ENCODE peak calls at places on chromosomes 13 and 19, in six cellular contexts. One of them, this sample, is unnamed.

GRCh38 chr19:29326351-29326750 is 113.4 kb upstream of the UQCRFS1 start:
- DNase-seq in brain microvascular endothelial cell: no peak
- DNase-seq in fibroblast of lung: no peak
- DNase-seq in adrenal gland: no peak
- DNase-seq in AG04450: no peak
- DNase-seq in fibroblast of the aortic adventitia: no peak
- DNase-seq in this sample: no peak

GRCh38 chr19:35843676-35844481 is 8.4 kb downstream of the NPHS1 start:
- DNase-seq in brain microvascular endothelial cell: no peak
- DNase-seq in fibroblast of lung: no peak
- DNase-seq in adrenal gland: peak
- DNase-seq in AG04450: no peak
- DNase-seq in fibroblast of the aortic adventitia: no peak
- DNase-seq in this sample: no peak

GRCh38 chr19:41638624-41639023 is 11.8 kb upstream of the CEACAM4 start:
- DNase-seq in brain microvascular endothelial cell: no peak
- DNase-seq in fibroblast of lung: no peak
- DNase-seq in adrenal gland: no peak
- DNase-seq in AG04450: no peak
- DNase-seq in fibroblast of the aortic adventitia: no peak
- DNase-seq in this sample: no peak

GRCh38 chr13:98576215-98576945 is 527 bp downstream of the STK24 start:
- DNase-seq in brain microvascular endothelial cell: no peak
- DNase-seq in fibroblast of lung: no peak
- DNase-seq in adrenal gland: peak
- DNase-seq in AG04450: no peak
- DNase-seq in fibroblast of the aortic adventitia: no peak
- DNase-seq in this sample: no peak

GRCh38 chr13:89310943-89311342 is 1639.8 kb downstream of the SLITRK5 start:
- DNase-seq in brain microvascular endothelial cell: no peak
- DNase-seq in fibroblast of lung: no peak
- DNase-seq in adrenal gland: no peak
- DNase-seq in AG04450: no peak
- DNase-seq in fibroblast of the aortic adventitia: no peak
- DNase-seq in this sample: no peak

GRCh38 chr13:113730145-113730750 is 28.8 kb upstream of the TMEM255B start:
- DNase-seq in brain microvascular endothelial cell: no peak
- DNase-seq in fibroblast of lung: no peak
- DNase-seq in adrenal gland: no peak
- DNase-seq in AG04450: no peak
- DNase-seq in fibroblast of the aortic adventitia: no peak
- DNase-seq in this sample: no peak

GRCh38 chr19:35592226-35592625 is 6.3 kb downstream of the PMIS2 start:
- DNase-seq in brain microvascular endothelial cell: no peak
- DNase-seq in fibroblast of lung: peak
- DNase-seq in adrenal gland: peak
- DNase-seq in AG04450: peak
- DNase-seq in fibroblast of the aortic adventitia: peak
- DNase-seq in this sample: peak

GRCh38 chr13:30033681-30034447 is 183.4 kb upstream of the UBL3 start:
- DNase-seq in brain microvascular endothelial cell: peak
- DNase-seq in fibroblast of lung: peak
- DNase-seq in adrenal gland: no peak
- DNase-seq in AG04450: peak
- DNase-seq in fibroblast of the aortic adventitia: peak
- DNase-seq in this sample: peak

GRCh38 chr13:20553309-20553708 is 13.6 kb upstream of the IFT88 start:
- DNase-seq in brain microvascular endothelial cell: no peak
- DNase-seq in fibroblast of lung: peak
- DNase-seq in adrenal gland: no peak
- DNase-seq in AG04450: no peak
- DNase-seq in fibroblast of the aortic adventitia: peak
- DNase-seq in this sample: no peak

GRCh38 chr13:110856941-110857835 is 57.7 kb downstream of the ANKRD10 start:
- DNase-seq in brain microvascular endothelial cell: no peak
- DNase-seq in fibroblast of lung: no peak
- DNase-seq in adrenal gland: no peak
- DNase-seq in AG04450: no peak
- DNase-seq in fibroblast of the aortic adventitia: no peak
- DNase-seq in this sample: no peak

GRCh38 chr13:36526897-36527296 is 94.6 kb downstream of the CCNA1 start:
- DNase-seq in brain microvascular endothelial cell: no peak
- DNase-seq in fibroblast of lung: no peak
- DNase-seq in adrenal gland: no peak
- DNase-seq in AG04450: no peak
- DNase-seq in fibroblast of the aortic adventitia: no peak
- DNase-seq in this sample: no peak

GRCh38 chr13:27970382-27971235 is 1.5 kb upstream of the CDX2 start:
- DNase-seq in brain microvascular endothelial cell: no peak
- DNase-seq in fibroblast of lung: no peak
- DNase-seq in adrenal gland: no peak
- DNase-seq in AG04450: no peak
- DNase-seq in fibroblast of the aortic adventitia: no peak
- DNase-seq in this sample: no peak

GRCh38 chr19:35710784-35711723 is 6.7 kb downstream of the ZBTB32 start:
- DNase-seq in brain microvascular endothelial cell: no peak
- DNase-seq in fibroblast of lung: no peak
- DNase-seq in adrenal gland: no peak
- DNase-seq in AG04450: no peak
- DNase-seq in fibroblast of the aortic adventitia: no peak
- DNase-seq in this sample: no peak

GRCh38 chr19:1512671-1513491 is at the start of gene ADAMTSL5:
- DNase-seq in brain microvascular endothelial cell: no peak
- DNase-seq in fibroblast of lung: peak
- DNase-seq in adrenal gland: no peak
- DNase-seq in AG04450: no peak
- DNase-seq in fibroblast of the aortic adventitia: peak
- DNase-seq in this sample: peak

GRCh38 chr19:48419158-48419920 is 25.9 kb downstream of the GRIN2D start:
- DNase-seq in brain microvascular endothelial cell: peak
- DNase-seq in fibroblast of lung: peak
- DNase-seq in adrenal gland: peak
- DNase-seq in AG04450: no peak
- DNase-seq in fibroblast of the aortic adventitia: no peak
- DNase-seq in this sample: peak

GRCh38 chr13:110915874-110916670 is 1.2 kb upstream of the ANKRD10 start:
- DNase-seq in brain microvascular endothelial cell: no peak
- DNase-seq in fibroblast of lung: peak
- DNase-seq in adrenal gland: no peak
- DNase-seq in AG04450: no peak
- DNase-seq in fibroblast of the aortic adventitia: peak
- DNase-seq in this sample: peak

GRCh38 chr19:2648528-2648937 is 54.0 kb downstream of the GNG7 start:
- DNase-seq in brain microvascular endothelial cell: peak
- DNase-seq in fibroblast of lung: peak
- DNase-seq in adrenal gland: peak
- DNase-seq in AG04450: peak
- DNase-seq in fibroblast of the aortic adventitia: peak
- DNase-seq in this sample: peak

GRCh38 chr19:31353826-31354225 is 4.6 kb upstream of the TSHZ3 start:
- DNase-seq in brain microvascular endothelial cell: no peak
- DNase-seq in fibroblast of lung: no peak
- DNase-seq in adrenal gland: no peak
- DNase-seq in AG04450: no peak
- DNase-seq in fibroblast of the aortic adventitia: no peak
- DNase-seq in this sample: no peak

GRCh38 chr19:8161135-8161646 is 11.8 kb upstream of the FBN3 start:
- DNase-seq in brain microvascular endothelial cell: peak
- DNase-seq in fibroblast of lung: peak
- DNase-seq in adrenal gland: no peak
- DNase-seq in AG04450: no peak
- DNase-seq in fibroblast of the aortic adventitia: peak
- DNase-seq in this sample: peak

GRCh38 chr19:50556236-50557008 is 11.8 kb downstream of the LRRC4B start:
- DNase-seq in brain microvascular endothelial cell: peak
- DNase-seq in fibroblast of lung: peak
- DNase-seq in adrenal gland: peak
- DNase-seq in AG04450: peak
- DNase-seq in fibroblast of the aortic adventitia: peak
- DNase-seq in this sample: peak

GRCh38 chr19:6527893-6528543 is 2.8 kb upstream of the TNFSF9 start:
- DNase-seq in brain microvascular endothelial cell: no peak
- DNase-seq in fibroblast of lung: no peak
- DNase-seq in adrenal gland: no peak
- DNase-seq in AG04450: no peak
- DNase-seq in fibroblast of the aortic adventitia: no peak
- DNase-seq in this sample: no peak

GRCh38 chr13:93305886-93306285 is 79.3 kb downstream of the GPC6 start:
- DNase-seq in brain microvascular endothelial cell: no peak
- DNase-seq in fibroblast of lung: peak
- DNase-seq in adrenal gland: no peak
- DNase-seq in AG04450: no peak
- DNase-seq in fibroblast of the aortic adventitia: peak
- DNase-seq in this sample: no peak

GRCh38 chr19:44905437-44906160 is at the start of gene APOE:
- DNase-seq in brain microvascular endothelial cell: no peak
- DNase-seq in fibroblast of lung: peak
- DNase-seq in adrenal gland: peak
- DNase-seq in AG04450: no peak
- DNase-seq in fibroblast of the aortic adventitia: no peak
- DNase-seq in this sample: peak

GRCh38 chr19:30036154-30037129 is 94.4 kb downstream of the URI1 start:
- DNase-seq in brain microvascular endothelial cell: peak
- DNase-seq in fibroblast of lung: no peak
- DNase-seq in adrenal gland: no peak
- DNase-seq in AG04450: no peak
- DNase-seq in fibroblast of the aortic adventitia: no peak
- DNase-seq in this sample: peak

GRCh38 chr19:1379961-1380489 is 3.7 kb upstream of the NDUFS7 start:
- DNase-seq in brain microvascular endothelial cell: no peak
- DNase-seq in fibroblast of lung: no peak
- DNase-seq in adrenal gland: no peak
- DNase-seq in AG04450: no peak
- DNase-seq in fibroblast of the aortic adventitia: no peak
- DNase-seq in this sample: no peak

GRCh38 chr19:3620817-3621547 is 5.6 kb downstream of the CACTIN start:
- DNase-seq in brain microvascular endothelial cell: no peak
- DNase-seq in fibroblast of lung: no peak
- DNase-seq in adrenal gland: no peak
- DNase-seq in AG04450: no peak
- DNase-seq in fibroblast of the aortic adventitia: no peak
- DNase-seq in this sample: no peak

GRCh38 chr13:110070511-110071120 is 236.3 kb downstream of the COL4A1 start:
- DNase-seq in brain microvascular endothelial cell: peak
- DNase-seq in fibroblast of lung: peak
- DNase-seq in adrenal gland: no peak
- DNase-seq in AG04450: peak
- DNase-seq in fibroblast of the aortic adventitia: peak
- DNase-seq in this sample: peak

GRCh38 chr13:100584901-100585300 is 3.7 kb downstream of the GGACT start:
- DNase-seq in brain microvascular endothelial cell: no peak
- DNase-seq in fibroblast of lung: no peak
- DNase-seq in adrenal gland: no peak
- DNase-seq in AG04450: no peak
- DNase-seq in fibroblast of the aortic adventitia: no peak
- DNase-seq in this sample: no peak

GRCh38 chr13:39965309-39965708 is 309.8 kb downstream of the COG6 start:
- DNase-seq in brain microvascular endothelial cell: no peak
- DNase-seq in fibroblast of lung: no peak
- DNase-seq in adrenal gland: no peak
- DNase-seq in AG04450: no peak
- DNase-seq in fibroblast of the aortic adventitia: no peak
- DNase-seq in this sample: no peak

GRCh38 chr19:51018745-51019543 is 565 bp downstream of the KLK10 start:
- DNase-seq in brain microvascular endothelial cell: no peak
- DNase-seq in fibroblast of lung: no peak
- DNase-seq in adrenal gland: no peak
- DNase-seq in AG04450: no peak
- DNase-seq in fibroblast of the aortic adventitia: no peak
- DNase-seq in this sample: peak

GRCh38 chr13:71808708-71809107 is 58.3 kb downstream of the DACH1 start:
- DNase-seq in brain microvascular endothelial cell: no peak
- DNase-seq in fibroblast of lung: no peak
- DNase-seq in adrenal gland: no peak
- DNase-seq in AG04450: no peak
- DNase-seq in fibroblast of the aortic adventitia: no peak
- DNase-seq in this sample: no peak

DNA sequence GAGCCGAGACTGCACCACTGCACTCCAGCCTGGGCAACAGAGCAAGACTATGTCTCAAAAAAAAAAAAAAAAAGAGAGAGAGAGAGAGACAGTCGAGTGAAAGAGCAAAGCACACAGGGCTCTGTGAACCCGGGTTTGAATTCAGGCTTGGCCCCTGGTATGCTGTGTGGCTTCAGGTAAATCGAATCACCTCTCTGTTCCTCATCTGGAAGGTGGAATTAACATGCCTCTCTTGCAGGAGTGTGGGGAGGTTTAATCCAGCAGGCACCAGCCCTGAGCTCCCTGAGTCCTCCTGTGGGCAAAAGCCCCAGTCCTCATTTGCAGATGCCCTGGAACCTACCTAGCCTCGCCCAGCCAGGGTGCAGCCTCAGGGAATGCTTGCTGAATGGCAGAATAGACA is 4.7 kb upstream of the ZNRF4 start:
- DNase-seq in brain microvascular endothelial cell: no peak
- DNase-seq in fibroblast of lung: no peak
- DNase-seq in adrenal gland: no peak
- DNase-seq in AG04450: no peak
- DNase-seq in fibroblast of the aortic adventitia: no peak
- DNase-seq in this sample: no peak
- H3K4me3 ChIP-seq in brain microvascular endothelial cell: no peak
- H3K4me3 ChIP-seq in fibroblast of lung: no peak
- H3K4me3 ChIP-seq in adrenal gland: no peak
- H3K4me3 ChIP-seq in AG04450: no peak
- H3K4me3 ChIP-seq in fibroblast of the aortic adventitia: no peak
- H3K4me3 ChIP-seq in this sample: no peak

GRCh38 chr13:96993660-96994029 is 631 bp downstream of the OXGR1 start:
- DNase-seq in brain microvascular endothelial cell: no peak
- DNase-seq in fibroblast of lung: no peak
- DNase-seq in adrenal gland: no peak
- DNase-seq in AG04450: no peak
- DNase-seq in fibroblast of the aortic adventitia: no peak
- DNase-seq in this sample: no peak
- H3K4me3 ChIP-seq in brain microvascular endothelial cell: peak
- H3K4me3 ChIP-seq in fibroblast of lung: peak
- H3K4me3 ChIP-seq in adrenal gland: no peak
- H3K4me3 ChIP-seq in AG04450: peak
- H3K4me3 ChIP-seq in fibroblast of the aortic adventitia: peak
- H3K4me3 ChIP-seq in this sample: peak

DNA sequence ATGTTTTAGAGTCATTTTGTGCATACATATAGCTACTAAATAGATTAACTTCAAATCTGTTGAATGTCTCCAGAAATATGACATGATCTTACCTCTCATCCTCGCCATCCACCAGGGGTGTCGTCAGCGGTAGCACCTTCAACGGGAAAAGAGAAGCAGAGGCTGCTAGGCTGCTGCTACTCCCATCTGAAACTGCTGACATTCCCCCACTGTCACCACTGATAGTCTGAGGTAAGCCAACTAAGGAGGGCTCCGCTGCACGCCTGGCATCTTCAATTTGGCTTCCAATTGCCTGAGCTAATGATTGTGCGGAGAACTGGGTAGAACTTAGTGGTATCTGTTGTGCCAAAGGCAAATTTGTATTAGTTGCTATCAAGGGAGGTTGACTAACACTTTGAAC is 3.1 kb downstream of the TSC22D1 start:
- DNase-seq in brain microvascular endothelial cell: no peak
- DNase-seq in fibroblast of lung: no peak
- DNase-seq in adrenal gland: no peak
- DNase-seq in AG04450: no peak
- DNase-seq in fibroblast of the aortic adventitia: no peak
- DNase-seq in this sample: no peak
- H3K4me3 ChIP-seq in brain microvascular endothelial cell: peak
- H3K4me3 ChIP-seq in fibroblast of lung: peak
- H3K4me3 ChIP-seq in adrenal gland: no peak
- H3K4me3 ChIP-seq in AG04450: peak
- H3K4me3 ChIP-seq in fibroblast of the aortic adventitia: peak
- H3K4me3 ChIP-seq in this sample: peak

GRCh38 chr13:106562301-106562700 is 5.6 kb downstream of the ARGLU1 start:
- DNase-seq in brain microvascular endothelial cell: no peak
- DNase-seq in fibroblast of lung: no peak
- DNase-seq in adrenal gland: no peak
- DNase-seq in AG04450: no peak
- DNase-seq in fibroblast of the aortic adventitia: no peak
- DNase-seq in this sample: no peak
- H3K4me3 ChIP-seq in brain microvascular endothelial cell: no peak
- H3K4me3 ChIP-seq in fibroblast of lung: no peak
- H3K4me3 ChIP-seq in adrenal gland: no peak
- H3K4me3 ChIP-seq in AG04450: no peak
- H3K4me3 ChIP-seq in fibroblast of the aortic adventitia: no peak
- H3K4me3 ChIP-seq in this sample: no peak

This sample was measured in fibroblast of pulmonary artery.